ENCODE peak calls at places on chromosome 3, in four cellular contexts. U is epithelial cell of esophagus, T is SW 1271, X is NCI-H1092 treated with DMSO at 0.1 percent for 48 hours. R is an unnamed sample.
A peak's percentile ranks its signal among the peaks of the same experiment; 100 is the strongest.

GRCh38 chr3:179146911-179147570 is 1.1 kb upstream of the PIK3CA start:
- DNase-seq in U (peak; percentile 77), T (peak; percentile 79), X (peak; percentile 77), R (no peak)

GRCh38 chr3:38960953-38961622 is 90.7 kb downstream of the SCN11A start:
- DNase-seq in U (peak; percentile 66), T (peak; percentile 52), X (peak; percentile 50), R (no peak)

GRCh38 chr3:193028283-193028682 is 110.6 kb upstream of the MB21D2 start:
- DNase-seq in U (no peak), T (no peak), X (no peak), R (no peak)

GRCh38 chr3:147359177-147360062 is 46.9 kb downstream of the ZIC4 start:
- DNase-seq in U (no peak), T (no peak), X (no peak), R (no peak)

GRCh38 chr3:42537350-42537749 is 34.9 kb downstream of the VIPR1 start:
- DNase-seq in U (no peak), T (no peak), X (no peak), R (no peak)

GRCh38 chr3:71168961-71169411 is 414.5 kb downstream of the FOXP1 start:
- DNase-seq in U (no peak), T (no peak), X (peak; percentile 45), R (no peak)

GRCh38 chr3:67301556-67301955 is 303.4 kb downstream of the KBTBD8 start:
- DNase-seq in U (no peak), T (no peak), X (no peak), R (no peak)

GRCh38 chr3:151278223-151278622 is at the start of gene P2RY14:
- DNase-seq in U (no peak), T (no peak), X (no peak), R (no peak)

GRCh38 chr3:81876826-81877225 is 115.4 kb upstream of the GBE1 start:
- DNase-seq in U (no peak), T (no peak), X (no peak), R (no peak)

GRCh38 chr3:152834354-152835310 is at the start of gene P2RY1:
- DNase-seq in U (peak; percentile 87), T (peak; percentile 81), X (no peak), R (no peak)

GRCh38 chr3:17023006-17023664 is 138.4 kb downstream of the PLCL2 start:
- DNase-seq in U (peak; percentile 41), T (no peak), X (no peak), R (no peak)

GRCh38 chr3:55017876-55018275 is 90.0 kb upstream of the LRTM1 start:
- DNase-seq in U (no peak), T (no peak), X (no peak), R (no peak)

GRCh38 chr3:8709801-8710524 is 23.6 kb upstream of the CAV3 start:
- DNase-seq in U (no peak), T (no peak), X (peak; percentile 27), R (no peak)

GRCh38 chr3:183698318-183698731 is 728 bp downstream of the YEATS2 start:
- DNase-seq in U (peak; percentile 39), T (peak; percentile 34), X (no peak), R (peak; percentile 36)

GRCh38 chr3:12187448-12188327 is 29.0 kb upstream of the TIMP4 start:
- DNase-seq in U (peak; percentile 27), T (no peak), X (no peak), R (no peak)

GRCh38 chr3:97940034-97940433 is 32.2 kb downstream of the RIOX2 start:
- DNase-seq in U (peak; percentile 26), T (no peak), X (peak; percentile 24), R (no peak)

GRCh38 chr3:185558395-185558794 is 6.0 kb upstream of the LIPH start:
- DNase-seq in U (peak; percentile 92), T (no peak), X (no peak), R (no peak)